ENCODE peak calls at places on chromosome 11, in eight cellular contexts. One of them, this sample, is unnamed.

GRCh38 chr11:117286588-117286987 is 4.6 kb upstream of the BACE1-AS start:
- DNase-seq in COR-L47: no peak
- DNase-seq in NCI-H1417: no peak
- DNase-seq in C1 segment of cervical spinal cord: no peak
- DNase-seq in activated T-cell treated with anti-CD3 and anti-CD28 coated beads, Interleukin-2, amount 50 U/mL, for 72 hours: no peak
- DNase-seq in heart right ventricle: no peak
- DNase-seq in amniotic epithelial cell: no peak
- DNase-seq in nucleus accumbens: no peak
- DNase-seq in this sample: no peak

GRCh38 chr11:84234462-84235202 is 948.5 kb upstream of the CCDC90B start:
- DNase-seq in COR-L47: no peak
- DNase-seq in NCI-H1417: no peak
- DNase-seq in C1 segment of cervical spinal cord: no peak
- DNase-seq in activated T-cell treated with anti-CD3 and anti-CD28 coated beads, Interleukin-2, amount 50 U/mL, for 72 hours: no peak
- DNase-seq in heart right ventricle: no peak
- DNase-seq in amniotic epithelial cell: no peak
- DNase-seq in nucleus accumbens: no peak
- DNase-seq in this sample: no peak

GRCh38 chr11:34960277-34960676 is 43.9 kb downstream of the PDHX start:
- DNase-seq in COR-L47: peak; percentile 84
- DNase-seq in NCI-H1417: peak; percentile 69
- DNase-seq in C1 segment of cervical spinal cord: no peak
- DNase-seq in activated T-cell treated with anti-CD3 and anti-CD28 coated beads, Interleukin-2, amount 50 U/mL, for 72 hours: no peak
- DNase-seq in heart right ventricle: peak; percentile 22
- DNase-seq in amniotic epithelial cell: no peak
- DNase-seq in nucleus accumbens: peak; percentile 1
- DNase-seq in this sample: no peak

GRCh38 chr11:67311556-67312082 is 8.3 kb downstream of the SSH3 start:
- DNase-seq in COR-L47: no peak
- DNase-seq in NCI-H1417: no peak
- DNase-seq in C1 segment of cervical spinal cord: no peak
- DNase-seq in activated T-cell treated with anti-CD3 and anti-CD28 coated beads, Interleukin-2, amount 50 U/mL, for 72 hours: no peak
- DNase-seq in heart right ventricle: no peak
- DNase-seq in amniotic epithelial cell: no peak
- DNase-seq in nucleus accumbens: no peak
- DNase-seq in this sample: no peak

GRCh38 chr11:114774599-114775365 is 96.5 kb downstream of the NXPE2 start:
- DNase-seq in COR-L47: peak; percentile 67
- DNase-seq in NCI-H1417: peak; percentile 53
- DNase-seq in C1 segment of cervical spinal cord: peak; percentile 24
- DNase-seq in activated T-cell treated with anti-CD3 and anti-CD28 coated beads, Interleukin-2, amount 50 U/mL, for 72 hours: peak; percentile 39
- DNase-seq in heart right ventricle: no peak
- DNase-seq in amniotic epithelial cell: peak; percentile 40
- DNase-seq in nucleus accumbens: no peak
- DNase-seq in this sample: peak; percentile 83

GRCh38 chr11:1257366-1257765 is 34.5 kb downstream of the MUC5B start:
- DNase-seq in COR-L47: no peak
- DNase-seq in NCI-H1417: no peak
- DNase-seq in C1 segment of cervical spinal cord: no peak
- DNase-seq in activated T-cell treated with anti-CD3 and anti-CD28 coated beads, Interleukin-2, amount 50 U/mL, for 72 hours: no peak
- DNase-seq in heart right ventricle: no peak
- DNase-seq in amniotic epithelial cell: no peak
- DNase-seq in nucleus accumbens: no peak
- DNase-seq in this sample: no peak

GRCh38 chr11:100876826-100877545 is 189.9 kb downstream of the ARHGAP42 start:
- DNase-seq in COR-L47: no peak
- DNase-seq in NCI-H1417: no peak
- DNase-seq in C1 segment of cervical spinal cord: no peak
- DNase-seq in activated T-cell treated with anti-CD3 and anti-CD28 coated beads, Interleukin-2, amount 50 U/mL, for 72 hours: no peak
- DNase-seq in heart right ventricle: no peak
- DNase-seq in amniotic epithelial cell: peak; percentile 99
- DNase-seq in nucleus accumbens: no peak
- DNase-seq in this sample: no peak

GRCh38 chr11:95641506-95641905 is 148.1 kb downstream of the FAM76B start:
- DNase-seq in COR-L47: no peak
- DNase-seq in NCI-H1417: no peak
- DNase-seq in C1 segment of cervical spinal cord: no peak
- DNase-seq in activated T-cell treated with anti-CD3 and anti-CD28 coated beads, Interleukin-2, amount 50 U/mL, for 72 hours: peak; percentile 41
- DNase-seq in heart right ventricle: no peak
- DNase-seq in amniotic epithelial cell: no peak
- DNase-seq in nucleus accumbens: no peak
- DNase-seq in this sample: no peak

GRCh38 chr11:74311352-74311926 is at the start of gene P4HA3:
- DNase-seq in COR-L47: no peak
- DNase-seq in NCI-H1417: peak; percentile 57
- DNase-seq in C1 segment of cervical spinal cord: no peak
- DNase-seq in activated T-cell treated with anti-CD3 and anti-CD28 coated beads, Interleukin-2, amount 50 U/mL, for 72 hours: peak; percentile 66
- DNase-seq in heart right ventricle: peak; percentile 75
- DNase-seq in amniotic epithelial cell: peak; percentile 68
- DNase-seq in nucleus accumbens: no peak
- DNase-seq in this sample: peak; percentile 87

GRCh38 chr11:66492161-66492865 is 12.1 kb downstream of the DPP3 start:
- DNase-seq in COR-L47: no peak
- DNase-seq in NCI-H1417: no peak
- DNase-seq in C1 segment of cervical spinal cord: no peak
- DNase-seq in activated T-cell treated with anti-CD3 and anti-CD28 coated beads, Interleukin-2, amount 50 U/mL, for 72 hours: no peak
- DNase-seq in heart right ventricle: no peak
- DNase-seq in amniotic epithelial cell: peak; percentile 44
- DNase-seq in nucleus accumbens: no peak
- DNase-seq in this sample: no peak

GRCh38 chr11:32229566-32230240 is 138.8 kb downstream of the RCN1 start:
- DNase-seq in COR-L47: no peak
- DNase-seq in NCI-H1417: no peak
- DNase-seq in C1 segment of cervical spinal cord: no peak
- DNase-seq in activated T-cell treated with anti-CD3 and anti-CD28 coated beads, Interleukin-2, amount 50 U/mL, for 72 hours: no peak
- DNase-seq in heart right ventricle: no peak
- DNase-seq in amniotic epithelial cell: no peak
- DNase-seq in nucleus accumbens: no peak
- DNase-seq in this sample: no peak

GRCh38 chr11:99260696-99261095 is 239.9 kb downstream of the CNTN5 start:
- DNase-seq in COR-L47: no peak
- DNase-seq in NCI-H1417: no peak
- DNase-seq in C1 segment of cervical spinal cord: no peak
- DNase-seq in activated T-cell treated with anti-CD3 and anti-CD28 coated beads, Interleukin-2, amount 50 U/mL, for 72 hours: no peak
- DNase-seq in heart right ventricle: no peak
- DNase-seq in amniotic epithelial cell: peak; percentile 74
- DNase-seq in nucleus accumbens: no peak
- DNase-seq in this sample: no peak

This sample was measured in H9.